ENCODE peak calls at places on chromosomes 7 and 10, in four cellular contexts. G is prostate gland, K is MM.1S, E is Peyer's patch. A is an unnamed sample.

GRCh38 chr10:111600772-111601171 is 523.9 kb downstream of the ADRA2A start:
- DNase-seq in K (no peak), E (no peak), G (no peak), A (no peak)

GRCh38 chr10:28587970-28588290 is 55.0 kb downstream of the WAC start:
- DNase-seq in G (no peak), K (no peak), E (no peak), A (no peak)

GRCh38 chr10:9579110-9579705 is 1438.5 kb upstream of the CELF2 start:
- DNase-seq in G (no peak), K (no peak), E (no peak), A (no peak)

GRCh38 chr7:15167912-15168311 is 265.4 kb upstream of the DGKB start:
- DNase-seq in E (no peak), G (no peak), K (no peak), A (no peak)

GRCh38 chr7:142348100-142348499 is 90.2 kb upstream of the PRSS58 start:
- DNase-seq in G (no peak), K (no peak), E (no peak), A (no peak)

GRCh38 chr10:12397931-12398330 is 48.6 kb downstream of the CAMK1D start:
- DNase-seq in E (no peak), G (no peak), K (no peak), A (no peak)

GRCh38 chr10:86523348-86523747 is 1.8 kb upstream of the WAPL start:
- DNase-seq in G (no peak), K (no peak), E (no peak), A (no peak)

GRCh38 chr7:148436571-148436970 is 154.0 kb upstream of the C7orf33 start:
- DNase-seq in E (no peak), K (no peak), G (no peak), A (no peak)

GRCh38 chr7:155280446-155281410 is 16.9 kb upstream of the INSIG1 start:
- DNase-seq in E (peak), K (no peak), G (no peak), A (no peak)

GRCh38 chr10:79405221-79405994 is 40.0 kb downstream of the ZCCHC24 start:
- DNase-seq in G (no peak), E (peak), K (peak), A (peak)

GRCh38 chr10:110664483-110665420 is 20.6 kb downstream of the RBM20 start:
- DNase-seq in K (no peak), G (no peak), E (no peak), A (no peak)

GRCh38 chr10:131972474-131973071 is 9.2 kb downstream of the BNIP3 start:
- DNase-seq in K (no peak), E (no peak), G (no peak), A (peak)

GRCh38 chr10:110667620-110668343 is 23.6 kb downstream of the RBM20 start:
- DNase-seq in E (no peak), K (no peak), G (no peak), A (no peak)

GRCh38 chr10:22229756-22230330 is 12.0 kb upstream of the EBLN1 start:
- DNase-seq in G (no peak), K (no peak), E (no peak), A (no peak)

GRCh38 chr7:134890246-134891240 is 95.8 kb upstream of the AGBL3 start:
- DNase-seq in E (no peak), G (peak), K (no peak), A (no peak)

GRCh38 chr10:129394739-129395298 is 72.2 kb upstream of the MGMT start:
- DNase-seq in E (no peak), G (no peak), K (no peak), A (no peak)

GRCh38 chr7:128904381-128905197 is 5.9 kb downstream of the KCP start:
- DNase-seq in G (no peak), K (peak), E (peak), A (peak)

GRCh38 chr10:46037107-46037900 is 6.9 kb upstream of the NCOA4 start:
- DNase-seq in K (no peak), E (no peak), G (no peak), A (no peak)

GRCh38 chr7:127253289-127254162 is 785 bp upstream of the GRM8 start:
- DNase-seq in E (peak), G (peak), K (peak), A (peak)

GRCh38 chr10:70538195-70538520 is 59.6 kb downstream of the PALD1 start:
- DNase-seq in E (no peak), K (no peak), G (no peak), A (no peak)

GRCh38 chr10:127524229-127524628 is 24.9 kb upstream of the NPS start:
- DNase-seq in G (no peak), E (no peak), K (no peak), A (no peak)

GRCh38 chr10:106557951-106558733 is 606.4 kb downstream of the SORCS1 start:
- DNase-seq in K (no peak), E (no peak), G (no peak), A (no peak)

GRCh38 chr7:150961510-150962284 is 16.4 kb downstream of the KCNH2 start:
- DNase-seq in E (no peak), K (no peak), G (no peak), A (no peak)

GRCh38 chr10:29595146-29595545 is 39.6 kb downstream of the SVIL start:
- DNase-seq in K (no peak), E (no peak), G (no peak), A (no peak)
- H3K27ac ChIP-seq in K (no peak), E (no peak), G (no peak), A (no peak)

GRCh38 chr7:51647486-51647885 is 330.9 kb upstream of the COBL start:
- DNase-seq in G (no peak), K (no peak), E (no peak), A (no peak)

GRCh38 chr7:51645707-51646298 is 329.2 kb upstream of the COBL start:
- DNase-seq in E (no peak), K (no peak), G (no peak), A (no peak)

GRCh38 chr7:51644216-51644615 is 327.6 kb upstream of the COBL start:
- DNase-seq in G (no peak), K (no peak), E (peak), A (no peak)

GRCh38 chr7:51647931-51648351 is 331.3 kb upstream of the COBL start:
- DNase-seq in G (peak), E (no peak), K (no peak), A (no peak)

DNA sequence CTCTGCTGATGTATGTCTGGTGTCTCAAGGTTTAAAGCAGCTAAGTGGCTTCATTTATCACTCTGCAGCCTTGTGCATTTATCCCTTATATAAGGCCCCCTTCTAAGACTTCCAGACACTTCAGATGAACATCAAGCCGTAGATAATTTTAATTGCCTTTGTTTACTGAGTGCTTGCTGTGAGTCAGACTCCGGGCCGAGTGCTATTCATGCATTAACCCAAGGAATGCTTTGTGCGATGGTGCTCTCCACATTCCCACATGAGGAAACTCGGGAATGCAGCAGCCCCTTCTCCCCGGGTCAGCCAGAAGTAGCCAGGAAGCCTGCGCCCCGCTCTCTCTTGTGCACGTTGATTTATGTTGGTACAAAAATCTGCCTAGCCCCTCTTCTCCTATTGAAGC is 328.7 kb upstream of the COBL start:
- DNase-seq in K (no peak), E (no peak), G (no peak), A (no peak)
- H3K27ac ChIP-seq in K (no peak), E (no peak), G (no peak), A (no peak)

GRCh38 chr10:31926765-31927596 is 1.6 kb downstream of the ARHGAP12 start:
- DNase-seq in K (no peak), E (no peak), G (no peak), A (no peak)

GRCh38 chr10:31928531-31929259 is at the start of gene ARHGAP12:
- DNase-seq in G (peak), E (peak), K (peak), A (peak)

GRCh38 chr10:31927597-31928530 is 767 bp downstream of the ARHGAP12 start:
- DNase-seq in K (peak), G (peak), E (peak), A (peak)

GRCh38 chr10:31924833-31925232 is 3.8 kb downstream of the ARHGAP12 start:
- DNase-seq in E (no peak), G (no peak), K (no peak), A (no peak)

DNA sequence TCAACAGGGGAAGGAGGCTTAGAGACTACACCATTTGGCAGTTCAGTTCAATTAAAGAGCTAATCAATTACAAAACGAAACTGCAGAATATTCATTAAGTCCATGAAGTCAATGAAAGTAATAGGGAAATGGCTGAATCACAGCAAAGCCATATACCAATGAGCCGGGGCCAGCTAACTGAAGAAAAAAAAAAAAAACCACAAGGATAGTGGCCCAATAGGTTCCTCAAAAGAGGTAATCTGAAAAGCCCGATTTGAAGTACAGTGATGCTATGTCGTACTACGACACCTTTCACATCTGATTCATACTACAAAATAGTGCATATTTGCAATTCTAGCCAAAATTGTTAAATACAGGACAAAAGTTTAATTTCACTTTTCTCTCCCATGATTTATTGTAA is 2.5 kb downstream of the ARHGAP12 start:
- DNase-seq in G (no peak), K (no peak), E (no peak), A (no peak)
- H3K27ac ChIP-seq in G (no peak), K (no peak), E (no peak), A (peak)

GRCh38 chr7:106108988-106109387 is 3.1 kb downstream of the SYPL1 start:
- DNase-seq in E (no peak), G (no peak), K (no peak), A (no peak)
- H3K27ac ChIP-seq in E (no peak), G (no peak), K (no peak), A (peak)

DNA sequence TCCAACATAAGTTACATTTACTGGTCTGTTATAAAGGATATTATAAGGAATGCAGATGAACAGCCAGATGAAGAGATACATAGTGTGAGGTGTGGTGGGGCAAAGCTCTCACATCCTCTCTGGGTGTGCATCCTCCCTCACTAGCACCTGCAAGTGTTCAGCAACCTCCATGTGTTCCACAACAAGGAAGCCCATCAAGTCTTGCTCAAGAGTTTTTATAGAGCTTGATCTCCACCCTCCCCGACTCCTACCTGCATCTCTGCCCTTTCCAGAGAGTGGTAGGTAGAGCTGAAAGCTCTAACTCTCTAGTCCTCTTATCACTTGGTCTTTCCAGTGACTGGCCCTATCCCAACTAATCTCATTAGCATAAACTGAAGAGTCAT is 12.5 kb upstream of the GHITM start:
- DNase-seq in K (no peak), G (no peak), E (no peak), A (no peak)
- H3K27ac ChIP-seq in K (no peak), G (no peak), E (no peak), A (no peak)